ENCODE peak calls at places on chromosomes 13 and 19, in five cellular contexts. One of them, this sample, is unnamed.

GRCh38 chr13:39942177-39942900 is 286.9 kb downstream of the COG6 start:
- DNase-seq in left colon: no peak
- DNase-seq in astrocyte of the cerebellum: no peak
- DNase-seq in cerebellum: no peak
- DNase-seq in A549: no peak
- DNase-seq in this sample: no peak

GRCh38 chr13:50561774-50562173 is 281.7 kb downstream of the DLEU7 start:
- DNase-seq in left colon: no peak
- DNase-seq in astrocyte of the cerebellum: no peak
- DNase-seq in cerebellum: no peak
- DNase-seq in A549: no peak
- DNase-seq in this sample: no peak

GRCh38 chr19:16037424-16038195 is 38.7 kb upstream of the TPM4 start:
- DNase-seq in left colon: no peak
- DNase-seq in astrocyte of the cerebellum: no peak
- DNase-seq in cerebellum: no peak
- DNase-seq in A549: no peak
- DNase-seq in this sample: no peak

GRCh38 chr13:96214804-96215445 is 125.0 kb downstream of the HS6ST3 start:
- DNase-seq in left colon: no peak
- DNase-seq in astrocyte of the cerebellum: no peak
- DNase-seq in cerebellum: no peak
- DNase-seq in A549: peak
- DNase-seq in this sample: no peak

GRCh38 chr19:27750697-27751391 is 1462.1 kb downstream of the UQCRFS1 start:
- DNase-seq in left colon: no peak
- DNase-seq in astrocyte of the cerebellum: no peak
- DNase-seq in cerebellum: no peak
- DNase-seq in A549: no peak
- DNase-seq in this sample: peak

GRCh38 chr13:28034256-28034655 is 45.8 kb upstream of the URAD start:
- DNase-seq in left colon: no peak
- DNase-seq in astrocyte of the cerebellum: no peak
- DNase-seq in cerebellum: no peak
- DNase-seq in A549: no peak
- DNase-seq in this sample: no peak

GRCh38 chr19:10760268-10760944 is 42.5 kb downstream of the DNM2 start:
- DNase-seq in left colon: no peak
- DNase-seq in astrocyte of the cerebellum: no peak
- DNase-seq in cerebellum: peak
- DNase-seq in A549: no peak
- DNase-seq in this sample: peak

GRCh38 chr13:114268344-114269280 is 12.8 kb upstream of the UPF3A start:
- DNase-seq in left colon: no peak
- DNase-seq in astrocyte of the cerebellum: no peak
- DNase-seq in cerebellum: no peak
- DNase-seq in A549: no peak
- DNase-seq in this sample: no peak

GRCh38 chr19:34960103-34960805 is 3.8 kb downstream of the ZNF792 start:
- DNase-seq in left colon: no peak
- DNase-seq in astrocyte of the cerebellum: peak
- DNase-seq in cerebellum: no peak
- DNase-seq in A549: no peak
- DNase-seq in this sample: no peak

GRCh38 chr13:110340812-110341444 is 33.8 kb downstream of the COL4A2 start:
- DNase-seq in left colon: peak
- DNase-seq in astrocyte of the cerebellum: no peak
- DNase-seq in cerebellum: no peak
- DNase-seq in A549: no peak
- DNase-seq in this sample: no peak

GRCh38 chr13:48954086-48954485 is 21.6 kb upstream of the FNDC3A start:
- DNase-seq in left colon: no peak
- DNase-seq in astrocyte of the cerebellum: peak
- DNase-seq in cerebellum: no peak
- DNase-seq in A549: no peak
- DNase-seq in this sample: no peak

This sample was measured in cerebellar cortex.